ENCODE peak calls at places on chromosomes 7 and 10, in nine cellular contexts. G is thoracic aorta, A is suprapubic skin, K is choroid plexus epithelial cell, E is foreskin fibroblast, F is GM13977, P is heart left ventricle, Y is body of pancreas, C is GM20000. Z is an unnamed sample.

GRCh38 chr7:20785211-20786048 is 1.3 kb downstream of the SP8 start:
- DNase-seq in G (no peak), A (no peak), K (no peak), E (peak), F (peak), P (no peak), Y (peak), C (peak), Z (no peak)

GRCh38 chr10:118798186-118798811 is 43.5 kb upstream of the CACUL1 start:
- DNase-seq in G (no peak), A (no peak), K (peak), E (peak), F (no peak), P (no peak), Y (no peak), C (no peak), Z (no peak)

GRCh38 chr10:72049969-72050781 is 38.2 kb downstream of the SPOCK2 start:
- DNase-seq in G (no peak), A (no peak), K (peak), E (no peak), F (no peak), P (no peak), Y (no peak), C (no peak), Z (no peak)

GRCh38 chr7:137962875-137963507 is 38.9 kb downstream of the CREB3L2 start:
- DNase-seq in G (no peak), A (no peak), K (no peak), E (no peak), F (no peak), P (no peak), Y (no peak), C (no peak), Z (no peak)

GRCh38 chr10:126459878-126460481 is 71.7 kb upstream of the ADAM12 start:
- DNase-seq in G (no peak), A (no peak), K (peak), E (peak), F (no peak), P (no peak), Y (no peak), C (no peak), Z (no peak)

GRCh38 chr7:43721193-43721806 is 8.0 kb downstream of the COA1 start:
- DNase-seq in G (no peak), A (no peak), K (peak), E (peak), F (peak), P (no peak), Y (no peak), C (peak), Z (no peak)

GRCh38 chr7:121798076-121798475 is 74.9 kb upstream of the PTPRZ1 start:
- DNase-seq in G (no peak), A (no peak), K (no peak), E (no peak), F (no peak), P (no peak), Y (no peak), C (no peak), Z (no peak)

GRCh38 chr10:63268139-63268797 is 135.1 kb downstream of the NRBF2 start:
- DNase-seq in G (no peak), A (no peak), K (peak), E (no peak), F (no peak), P (no peak), Y (no peak), C (no peak), Z (no peak)

GRCh38 chr10:77686096-77686495 is 48.5 kb upstream of the KCNMA1 start:
- DNase-seq in G (no peak), A (no peak), K (no peak), E (no peak), F (no peak), P (no peak), Y (no peak), C (no peak), Z (no peak)

GRCh38 chr7:4835398-4836205 is 26.2 kb downstream of the PAPOLB start:
- DNase-seq in G (no peak), A (no peak), K (no peak), E (no peak), F (no peak), P (no peak), Y (no peak), C (no peak), Z (peak)

GRCh38 chr7:66296-66695 is 126.1 kb upstream of the FAM20C start:
- DNase-seq in G (no peak), A (no peak), K (no peak), E (no peak), F (no peak), P (no peak), Y (no peak), C (no peak), Z (no peak)

GRCh38 chr7:64799-65430 is 127.5 kb upstream of the FAM20C start:
- DNase-seq in G (no peak), A (no peak), K (no peak), E (peak), F (no peak), P (peak), Y (peak), C (no peak), Z (peak)

GRCh38 chr7:66741-67140 is 125.6 kb upstream of the FAM20C start:
- DNase-seq in G (no peak), A (no peak), K (no peak), E (no peak), F (no peak), P (peak), Y (no peak), C (no peak), Z (peak)

GRCh38 chr7:64098-64521 is 128.3 kb upstream of the FAM20C start:
- DNase-seq in G (no peak), A (no peak), K (peak), E (peak), F (no peak), P (peak), Y (peak), C (no peak), Z (peak)

DNA sequence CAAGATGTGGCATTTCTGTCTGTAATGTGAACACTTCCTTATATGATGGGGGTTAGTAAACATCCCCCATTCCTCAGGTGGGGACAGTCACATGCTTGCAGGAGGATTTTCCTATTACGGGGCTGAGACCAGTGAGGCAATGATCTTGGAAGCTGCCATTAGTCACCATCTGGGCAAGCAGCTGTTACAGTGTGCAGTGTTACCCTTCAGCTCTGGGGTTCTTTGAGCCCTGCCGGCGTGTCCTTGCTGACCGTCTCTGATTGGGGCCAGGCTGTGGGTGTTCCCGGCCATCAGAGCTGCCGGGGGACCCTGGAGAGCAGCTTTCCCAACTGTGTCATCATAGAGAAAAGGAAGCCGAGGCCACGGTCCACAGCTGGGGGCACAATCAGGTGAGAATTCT is 126.8 kb upstream of the FAM20C start:
- DNase-seq in G (no peak), A (no peak), K (peak), E (peak), F (no peak), P (peak), Y (peak), C (no peak), Z (no peak)
- TF ChIP-seq CTCF in G (no peak), A (no peak), K (no peak), E (no peak), F (no peak), P (no peak), Y (no peak), C (no peak), Z (no peak)

GRCh38 chr7:51369746-51370145 is 53.1 kb upstream of the COBL start:
- DNase-seq in G (no peak), A (no peak), K (peak), E (no peak), F (no peak), P (no peak), Y (peak), C (no peak), Z (no peak)
- TF ChIP-seq CTCF in G (no peak), A (no peak), K (peak), E (no peak), F (peak), P (no peak), Y (peak), C (peak), Z (peak)

DNA sequence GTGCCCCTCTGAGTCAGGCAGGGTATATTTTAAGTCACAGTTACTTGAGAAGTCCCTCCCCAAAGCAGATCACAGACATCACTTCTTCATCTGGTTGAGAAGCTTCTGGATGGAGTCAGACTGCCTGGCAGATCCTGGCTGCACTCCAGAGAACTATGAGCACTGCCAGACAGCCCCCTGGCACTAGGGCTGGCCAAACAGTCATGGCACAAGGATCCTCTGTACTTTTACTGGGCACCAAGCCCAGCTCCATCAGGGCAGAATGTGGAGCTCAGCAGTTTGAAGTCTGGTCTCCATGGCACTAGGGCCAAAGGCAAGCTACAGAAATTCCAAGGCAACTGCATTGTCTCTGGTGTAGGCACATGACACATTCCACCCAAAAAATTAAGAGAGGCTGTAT is 162.1 kb downstream of the NRG3 start:
- DNase-seq in G (peak), A (no peak), K (no peak), E (no peak), F (no peak), P (no peak), Y (no peak), C (no peak), Z (no peak)
- TF ChIP-seq CTCF in G (no peak), A (no peak), K (no peak), E (no peak), F (no peak), P (no peak), Y (no peak), C (no peak), Z (no peak)

GRCh38 chr10:47021850-47022249 is 110.6 kb downstream of the PTPN20 start:
- DNase-seq in G (no peak), A (no peak), K (no peak), E (no peak), F (no peak), P (no peak), Y (no peak), C (no peak), Z (peak)
- TF ChIP-seq CTCF in G (no peak), A (no peak), K (peak), E (no peak), F (no peak), P (no peak), Y (no peak), C (no peak), Z (no peak)

GRCh38 chr10:97333351-97333600 is 1.3 kb downstream of the FRAT2 start:
- DNase-seq in G (no peak), A (no peak), K (peak), E (peak), F (no peak), P (no peak), Y (no peak), C (peak), Z (no peak)

GRCh38 chr10:97331304-97331703 is 3.2 kb downstream of the FRAT2 start:
- DNase-seq in G (no peak), A (no peak), K (no peak), E (no peak), F (no peak), P (no peak), Y (no peak), C (no peak), Z (peak)

GRCh38 chr10:97334370-97335175 is at the start of gene FRAT2:
- DNase-seq in G (peak), A (peak), K (peak), E (peak), F (peak), P (peak), Y (peak), C (peak), Z (peak)

GRCh38 chr10:97333601-97334369 is 744 bp downstream of the FRAT2 start:
- DNase-seq in G (no peak), A (peak), K (peak), E (peak), F (peak), P (peak), Y (peak), C (peak), Z (peak)

GRCh38 chr10:97332586-97333350 is 1.8 kb downstream of the FRAT2 start:
- DNase-seq in G (no peak), A (no peak), K (peak), E (peak), F (no peak), P (peak), Y (peak), C (no peak), Z (no peak)
- TF ChIP-seq CTCF in G (no peak), A (no peak), K (peak), E (peak), F (no peak), P (no peak), Y (peak), C (no peak), Z (no peak)

Z was measured in spleen.